ENCODE peak calls at places on chromosomes 12 and 14, in five cellular contexts. M is AG09319, J is neural crest cell, O is WTC11, Y is HCT116. Q is an unnamed sample.

GRCh38 chr12:45051490-45052105 is 699 bp upstream of the DBX2 start:
- DNase-seq in M (no peak), O (no peak), J (no peak), Y (no peak), Q (no peak)

GRCh38 chr12:117158096-117158495 is 32.2 kb downstream of the FBXO21 start:
- DNase-seq in M (no peak), J (no peak), Y (no peak), O (no peak), Q (no peak)

GRCh38 chr12:45601888-45602287 is 127.6 kb upstream of the ARID2 start:
- DNase-seq in Y (no peak), M (no peak), J (no peak), O (no peak), Q (no peak)

GRCh38 chr14:52314521-52315354 is 626 bp downstream of the PTGER2 start:
- DNase-seq in M (no peak), Y (no peak), O (peak; percentile 48), J (peak; percentile 9), Q (no peak)

GRCh38 chr14:23414906-23415820 is 7.1 kb upstream of the MYH6 start:
- DNase-seq in Y (no peak), J (no peak), O (no peak), M (no peak), Q (no peak)

GRCh38 chr12:120261951-120262851 is 3.3 kb downstream of the PXN start:
- DNase-seq in M (no peak), Y (peak; percentile 70), J (no peak), O (no peak), Q (no peak)

GRCh38 chr12:6826734-6827436 is 1.3 kb upstream of the P3H3 start:
- DNase-seq in J (no peak), Y (no peak), M (no peak), O (no peak), Q (no peak)

GRCh38 chr12:80632835-80633234 is 74.6 kb upstream of the MYF6 start:
- DNase-seq in O (peak; percentile 70), M (no peak), J (no peak), Y (no peak), Q (no peak)

GRCh38 chr14:27739657-27740156 is 1026.9 kb upstream of the FOXG1 start:
- DNase-seq in M (no peak), Y (no peak), J (no peak), O (no peak), Q (no peak)

GRCh38 chr12:2998789-2999264 is 39.6 kb downstream of the TEAD4 start:
- DNase-seq in O (peak; percentile 68), M (no peak), Y (no peak), J (no peak), Q (no peak)

GRCh38 chr14:96649327-96649601 is 147.1 kb downstream of the PAPOLA start:
- DNase-seq in Y (no peak), O (no peak), J (no peak), M (no peak), Q (no peak)

GRCh38 chr12:94255428-94255827 is 107.1 kb downstream of the PLXNC1 start:
- DNase-seq in Y (no peak), J (no peak), M (no peak), O (no peak), Q (no peak)

GRCh38 chr12:126932156-126932555 is 1334.8 kb upstream of the TMEM132C start:
- DNase-seq in Y (no peak), M (no peak), O (no peak), J (no peak), Q (no peak)

GRCh38 chr12:48004039-48004940 is at the start of gene COL2A1:
- DNase-seq in Y (no peak), O (peak; percentile 78), J (peak; percentile 68), M (no peak), Q (peak; percentile 69)

GRCh38 chr14:100670017-100670974 is 56.4 kb upstream of the DLK1 start:
- DNase-seq in O (no peak), Y (no peak), M (no peak), J (no peak), Q (no peak)

GRCh38 chr14:106185837-106186233 is 659.5 kb downstream of the TMEM121 start:
- DNase-seq in M (no peak), Y (no peak), O (no peak), J (no peak), Q (no peak)

GRCh38 chr14:76376001-76376404 is at the start of gene ESRRB:
- DNase-seq in Y (peak; percentile 65), O (peak; percentile 39), J (peak; percentile 21), M (no peak), Q (no peak)

GRCh38 chr12:101414533-101415119 is 7.1 kb upstream of the ARL1 start:
- DNase-seq in J (peak; percentile 52), Y (peak; percentile 73), O (peak; percentile 15), M (peak; percentile 44), Q (no peak)

GRCh38 chr12:5379737-5380496 is 52.0 kb upstream of the NTF3 start:
- DNase-seq in Y (peak; percentile 60), M (no peak), O (no peak), J (no peak), Q (no peak)

GRCh38 chr12:45959025-45959424 is 31.3 kb downstream of the SCAF11 start:
- DNase-seq in M (no peak), Y (no peak), J (no peak), O (no peak), Q (no peak)

GRCh38 chr12:80763874-80764273 is 47.2 kb downstream of the MYF5 start:
- DNase-seq in O (no peak), J (peak; percentile 15), Y (peak; percentile 39), M (peak; percentile 22), Q (no peak)

GRCh38 chr12:53577941-53578352 is 48.2 kb downstream of the ATF7 start:
- DNase-seq in Y (no peak), O (no peak), M (no peak), J (no peak), Q (no peak)

GRCh38 chr14:34498684-34499412 is 36.8 kb upstream of the SPTSSA start:
- DNase-seq in O (no peak), Y (peak; percentile 40), J (no peak), M (no peak), Q (no peak)

GRCh38 chr14:31377433-31377832 is 42.9 kb downstream of the HEATR5A start:
- DNase-seq in M (no peak), J (no peak), O (no peak), Y (no peak), Q (no peak)

GRCh38 chr14:53496668-53497067 is 343.5 kb upstream of the DDHD1 start:
- DNase-seq in J (no peak), Y (no peak), O (no peak), M (no peak), Q (no peak)

GRCh38 chr12:106581543-106582263 is 1.1 kb upstream of the RFX4 start:
- DNase-seq in M (no peak), J (peak; percentile 73), O (peak; percentile 83), Y (no peak), Q (no peak)

GRCh38 chr12:2244013-2244861 is 191.4 kb downstream of the CACNA1C start:
- DNase-seq in Y (peak; percentile 2), M (no peak), O (peak; percentile 47), J (no peak), Q (no peak)

GRCh38 chr12:107912421-107913004 is 138.0 kb downstream of the ASCL4 start:
- DNase-seq in O (peak; percentile 85), J (peak; percentile 63), Y (peak; percentile 28), M (no peak), Q (no peak)

GRCh38 chr14:35829449-35829848 is 3.3 kb downstream of the BRMS1L start:
- DNase-seq in M (no peak), Y (no peak), O (no peak), J (no peak), Q (no peak)

GRCh38 chr12:19885092-19885813 is 446.0 kb downstream of the AEBP2 start:
- DNase-seq in M (no peak), Y (no peak), J (no peak), O (no peak), Q (no peak)

GRCh38 chr14:55107766-55108554 is 21.1 kb upstream of the LGALS3 start:
- DNase-seq in J (no peak), Y (peak; percentile 91), O (peak; percentile 23), M (peak; percentile 96), Q (no peak)

GRCh38 chr12:65903680-65904403 is 79.6 kb downstream of the HMGA2 start:
- DNase-seq in O (no peak), M (no peak), J (no peak), Y (no peak), Q (no peak)

GRCh38 chr14:56294125-56294524 is 175.9 kb downstream of the PELI2 start:
- DNase-seq in O (peak; percentile 33), J (no peak), Y (no peak), M (no peak), Q (no peak)

GRCh38 chr12:44960856-44961255 is 84.7 kb upstream of the NELL2 start:
- DNase-seq in Y (peak; percentile 19), O (peak; percentile 64), M (no peak), J (no peak), Q (no peak)

GRCh38 chr12:41684997-41685396 is 459.7 kb downstream of the GXYLT1 start:
- DNase-seq in O (no peak), M (no peak), J (no peak), Y (no peak), Q (no peak)
- TF ChIP-seq CTCF in O (no peak), M (no peak), J (no peak), Y (no peak), Q (no peak)

GRCh38 chr14:21997300-21997699 is 323.7 kb upstream of the OR4E1 start:
- DNase-seq in O (peak; percentile 39), M (no peak), Y (peak; percentile 31), J (no peak), Q (no peak)
- TF ChIP-seq CTCF in O (no peak), M (no peak), Y (peak; percentile 37), J (peak; percentile 49), Q (no peak)

DNA sequence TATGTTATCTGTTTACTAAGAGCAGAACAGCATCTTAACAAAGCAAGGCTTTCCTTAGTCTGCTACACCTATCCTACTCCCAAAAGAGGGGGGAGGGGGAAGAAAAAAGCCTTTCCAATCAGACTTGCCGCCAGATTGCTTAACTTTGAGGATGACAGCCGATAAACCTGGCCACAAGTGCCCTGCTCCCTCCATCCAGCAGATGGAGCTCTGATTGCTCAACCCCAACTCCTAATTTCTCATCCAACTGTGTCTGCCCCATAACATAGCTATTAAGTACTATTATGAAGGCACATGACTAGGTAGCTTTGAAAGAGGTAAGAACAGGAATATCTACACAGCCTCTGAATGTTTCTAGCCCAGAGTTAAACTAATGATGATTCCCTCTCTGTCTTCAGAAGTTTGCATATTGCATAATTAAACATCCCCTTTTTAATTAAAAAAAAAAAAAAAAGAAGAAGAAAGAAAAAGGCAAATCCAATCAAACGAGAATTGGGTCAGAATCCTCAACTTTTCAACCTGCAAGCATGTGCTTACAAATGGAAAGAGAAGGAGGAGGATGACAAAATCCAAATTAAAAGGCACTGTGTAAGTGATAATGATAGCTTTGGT is 247.4 kb downstream of the GALC start:
- DNase-seq in J (peak; percentile 25), O (peak; percentile 62), M (no peak), Y (peak; percentile 3), Q (no peak)
- TF ChIP-seq CTCF in J (peak; percentile 75), O (peak; percentile 45), M (peak; percentile 18), Y (peak; percentile 45), Q (peak; percentile 47)

DNA sequence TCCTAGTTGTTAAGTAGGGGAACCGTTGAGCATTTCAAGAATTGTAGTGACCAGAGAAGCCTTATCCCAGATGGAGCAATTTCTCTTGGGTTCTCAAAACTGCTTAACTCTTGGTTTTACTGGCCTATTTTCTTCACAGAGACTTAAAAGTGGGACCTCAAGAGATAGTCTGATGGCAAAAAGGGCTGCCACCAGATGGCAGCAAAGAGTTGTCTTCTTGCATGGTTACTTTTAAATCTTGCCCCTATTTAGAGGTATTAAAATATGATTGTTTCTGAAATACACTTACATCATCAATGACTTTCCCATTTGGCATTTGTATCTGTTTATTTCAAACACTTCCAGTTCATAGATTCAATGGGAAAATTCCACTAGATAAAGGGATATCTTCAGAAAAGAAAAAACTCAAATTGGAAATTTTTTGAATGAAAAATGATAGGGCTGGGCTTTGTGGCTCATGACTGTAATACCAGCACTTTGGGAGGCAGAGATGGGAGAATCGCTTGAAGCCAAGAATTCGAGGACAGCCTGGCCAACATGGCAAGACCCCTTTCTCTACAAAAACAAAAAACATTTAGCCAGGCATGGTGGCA is 69.9 kb upstream of the CNTN1 start:
- DNase-seq in J (peak; percentile 51), O (peak; percentile 71), M (peak; percentile 28), Y (peak; percentile 50), Q (peak; percentile 64)
- TF ChIP-seq CTCF in J (peak; percentile 94), O (peak; percentile 70), M (peak; percentile 75), Y (peak; percentile 74), Q (peak; percentile 84)

Q was measured in mesothelial cell of epicardium.